ENCODE peak calls at places on chromosomes 5 and 9, in nine cellular contexts. G is NCI-H510A treated with DMSO at 0.1 percent for 48 hours; O is gastrocnemius medialis; J is effector memory CD8-positive, alpha-beta T cell; U is skeletal muscle cell; H is HTR-8/SVneo; N is CD4-positive, CD25-positive, alpha-beta regulatory T cell; I is NCI-H1105; C is T-helper 9 cell. Q is an unnamed sample.
A peak's percentile ranks its signal among the peaks of the same experiment; 100 is the strongest.

GRCh38 chr5:169753795-169754194 is 116.7 kb downstream of the DOCK2 start:
- DNase-seq in I (no peak), U (no peak), G (no peak), N (no peak), H (no peak), O (no peak), J (no peak), C (no peak), Q (no peak)

GRCh38 chr9:117178596-117179111 is 236.2 kb downstream of the ASTN2 start:
- DNase-seq in H (no peak), U (no peak), J (no peak), C (no peak), N (no peak), G (no peak), I (peak; percentile 58), O (no peak), Q (no peak)

GRCh38 chr5:25066239-25066638 is 421.5 kb upstream of the CDH10 start:
- DNase-seq in C (no peak), I (no peak), O (no peak), N (no peak), H (no peak), J (no peak), G (no peak), U (no peak), Q (no peak)

GRCh38 chr9:109859447-109859846 is 79.4 kb downstream of the PALM2AKAP2 start:
- DNase-seq in O (no peak), U (no peak), H (no peak), C (no peak), J (no peak), N (no peak), I (no peak), G (no peak), Q (no peak)

GRCh38 chr9:99845063-99845462 is 23.4 kb downstream of the NR4A3 start:
- DNase-seq in G (no peak), U (no peak), J (no peak), O (no peak), N (no peak), C (no peak), H (no peak), I (no peak), Q (no peak)

GRCh38 chr5:141604318-141604717 is 14.5 kb downstream of the DIAPH1 start:
- DNase-seq in J (no peak), N (no peak), I (no peak), O (peak; percentile 91), H (peak; percentile 81), U (peak; percentile 83), G (no peak), C (no peak), Q (no peak)

GRCh38 chr5:6252581-6252980 is 125.8 kb downstream of the MED10 start:
- DNase-seq in H (no peak), N (no peak), O (no peak), I (no peak), U (no peak), G (no peak), C (no peak), J (no peak), Q (no peak)

GRCh38 chr9:20526500-20527319 is 95.6 kb downstream of the MLLT3 start:
- DNase-seq in I (no peak), U (peak; percentile 29), C (no peak), O (no peak), J (no peak), G (no peak), H (no peak), N (no peak), Q (no peak)

GRCh38 chr9:89642789-89643188 is 38.0 kb downstream of the GADD45G start:
- DNase-seq in O (peak; percentile 60), G (no peak), I (no peak), J (no peak), C (no peak), U (no peak), H (no peak), N (no peak), Q (no peak)

GRCh38 chr9:128757602-128758001 is 14.1 kb downstream of the ZER1 start:
- DNase-seq in J (no peak), I (no peak), C (no peak), O (no peak), U (no peak), N (no peak), G (no peak), H (no peak), Q (no peak)

GRCh38 chr9:5563417-5563815 is 53.1 kb downstream of the PDCD1LG2 start:
- DNase-seq in I (no peak), H (no peak), U (no peak), G (no peak), J (no peak), O (no peak), C (no peak), N (no peak), Q (no peak)

GRCh38 chr9:105930007-105930627 is 235.8 kb downstream of the TMEM38B start:
- DNase-seq in G (no peak), N (no peak), C (no peak), I (peak; percentile 12), U (no peak), J (no peak), O (no peak), H (no peak), Q (no peak)